ENCODE peak calls at places on chromosome 6, in eight cellular contexts. N, K, H, D, V, Z, P and M are unnamed samples.

GRCh38 chr6:160042788-160043301 is 74.0 kb downstream of the IGF2R start:
- DNase-seq in K (no peak), N (no peak), V (peak), Z (no peak), D (no peak), P (no peak), H (no peak), M (no peak)

GRCh38 chr6:37236921-37237320 is 20.7 kb upstream of the TBC1D22B start:
- DNase-seq in Z (no peak), H (no peak), N (no peak), P (no peak), V (peak), D (no peak), K (no peak), M (no peak)

GRCh38 chr6:140537834-140538680 is 1163.6 kb upstream of the CITED2 start:
- DNase-seq in H (peak), P (no peak), D (no peak), K (no peak), N (no peak), V (peak), Z (no peak), M (no peak)

GRCh38 chr6:74280130-74280692 is 584.2 kb downstream of the CD109 start:
- DNase-seq in Z (no peak), H (no peak), V (no peak), N (no peak), K (no peak), P (no peak), D (no peak), M (no peak)

GRCh38 chr6:161498359-161498758 is 224.5 kb upstream of the AGPAT4 start:
- DNase-seq in P (peak), Z (no peak), H (peak), V (peak), N (peak), K (peak), D (peak), M (peak)

GRCh38 chr6:43308101-43308989 is at the start of gene CRIP3:
- DNase-seq in N (no peak), D (no peak), P (peak), V (no peak), K (peak), H (peak), Z (peak), M (no peak)

GRCh38 chr6:32971245-32971580 is 2.8 kb downstream of the BRD2 start:
- DNase-seq in D (no peak), N (no peak), V (no peak), K (no peak), Z (no peak), H (no peak), P (no peak), M (no peak)

GRCh38 chr6:84606860-84607259 is 157.5 kb downstream of the TBX18 start:
- DNase-seq in H (no peak), V (no peak), N (no peak), Z (no peak), P (no peak), K (no peak), D (no peak), M (no peak)

GRCh38 chr6:118100763-118101162 is 193.7 kb downstream of the SLC35F1 start:
- DNase-seq in P (no peak), H (no peak), V (no peak), N (no peak), D (no peak), Z (no peak), K (no peak), M (no peak)

GRCh38 chr6:26304213-26305096 is 60.5 kb upstream of the BTN3A2 start:
- DNase-seq in D (no peak), Z (no peak), N (no peak), P (no peak), V (no peak), H (no peak), K (no peak), M (no peak)

GRCh38 chr6:235763-236360 is 56.4 kb upstream of the DUSP22 start:
- DNase-seq in H (no peak), D (no peak), Z (no peak), K (no peak), N (no peak), P (no peak), V (peak), M (no peak)

GRCh38 chr6:37680668-37681067 is 17.0 kb downstream of the MDGA1 start:
- DNase-seq in N (no peak), V (no peak), H (no peak), P (no peak), Z (no peak), D (no peak), K (no peak), M (no peak)

GRCh38 chr6:73854998-73855718 is 159.2 kb downstream of the CD109 start:
- DNase-seq in Z (no peak), V (peak), D (peak), P (peak), H (peak), K (no peak), N (peak), M (no peak)

GRCh38 chr6:408599-409102 is 17.1 kb downstream of the IRF4 start:
- DNase-seq in V (peak), K (peak), H (peak), P (no peak), D (peak), N (peak), Z (peak), M (peak)

GRCh38 chr6:118748311-118749062 is 97.1 kb upstream of the CEP85L start:
- DNase-seq in V (peak), D (peak), H (no peak), K (no peak), Z (no peak), P (no peak), N (no peak), M (peak)

GRCh38 chr6:35145757-35146156 is 4.6 kb upstream of the TCP11 start:
- DNase-seq in K (no peak), N (no peak), H (no peak), D (no peak), V (no peak), Z (no peak), P (no peak), M (no peak)

GRCh38 chr6:43962458-43962857 is 164.8 kb downstream of the MRPL14 start:
- DNase-seq in H (no peak), Z (no peak), N (no peak), V (no peak), K (no peak), P (no peak), D (no peak), M (no peak)

GRCh38 chr6:140059947-140060346 is 685.5 kb upstream of the CITED2 start:
- DNase-seq in K (no peak), Z (no peak), V (no peak), P (no peak), N (no peak), D (no peak), H (no peak), M (no peak)

GRCh38 chr6:159513074-159513473 is 180.0 kb downstream of the SOD2 start:
- DNase-seq in V (no peak), P (no peak), Z (no peak), N (no peak), H (no peak), K (no peak), D (no peak), M (no peak)

GRCh38 chr6:2947424-2947823 is 23.9 kb downstream of the SERPINB6 start:
- DNase-seq in P (no peak), D (no peak), N (no peak), K (no peak), H (no peak), Z (no peak), V (no peak), M (peak)

GRCh38 chr6:19552588-19552987 is 284.6 kb upstream of the ID4 start:
- DNase-seq in K (no peak), P (no peak), H (no peak), N (no peak), V (no peak), Z (no peak), D (no peak), M (no peak)

GRCh38 chr6:12815884-12816600 is 99.5 kb downstream of the PHACTR1 start:
- DNase-seq in N (no peak), Z (no peak), K (no peak), H (no peak), P (no peak), V (no peak), D (no peak), M (no peak)

GRCh38 chr6:110664933-110665332 is 150.3 kb downstream of the CDK19 start:
- DNase-seq in N (no peak), V (no peak), P (no peak), K (no peak), Z (no peak), H (no peak), D (no peak), M (no peak)

GRCh38 chr6:72042088-72042487 is 155.7 kb downstream of the RIMS1 start:
- DNase-seq in V (no peak), P (peak), K (no peak), Z (no peak), N (no peak), D (no peak), H (no peak), M (no peak)

GRCh38 chr6:13331516-13332348 is 3.4 kb upstream of the TBC1D7 start:
- DNase-seq in V (peak), P (peak), Z (no peak), H (no peak), D (peak), K (no peak), N (no peak), M (no peak)